ENCODE peak calls at places on chromosomes 6 and 20, in ten cellular contexts. I is AG10803, H is endodermal cell, Y is uterus, Z is astrocyte, G is SJSA1, S is cardiac muscle cell, A is IMR-90, E is SK-N-SH, X is HepG2. M is an unnamed sample.

GRCh38 chr6:118985123-118985830 is 50.3 kb upstream of the MCM9 start:
- DNase-seq in I (no peak), H (no peak), Y (no peak), Z (no peak), G (no peak), S (no peak), A (no peak), E (no peak), X (no peak), M (no peak)

GRCh38 chr6:116682334-116682712 is 1.3 kb downstream of the KPNA5 start:
- DNase-seq in I (peak; percentile 61), H (no peak), Y (no peak), Z (peak; percentile 57), G (no peak), S (peak; percentile 70), A (peak; percentile 55), E (peak; percentile 17), X (no peak), M (no peak)

GRCh38 chr20:45968801-45969711 is 2.9 kb downstream of the ZNF335 start:
- DNase-seq in I (peak; percentile 50), H (peak; percentile 28), Y (no peak), Z (peak; percentile 62), G (peak; percentile 19), S (no peak), A (peak; percentile 81), E (no peak), X (no peak), M (no peak)

GRCh38 chr20:58967652-58968429 is 13.2 kb upstream of the NELFCD start:
- DNase-seq in I (no peak), H (no peak), Y (no peak), Z (no peak), G (no peak), S (no peak), A (no peak), E (no peak), X (no peak), M (no peak)

GRCh38 chr6:105162377-105162776 is 17.4 kb downstream of the POPDC3 start:
- DNase-seq in I (no peak), H (no peak), Y (no peak), Z (no peak), G (no peak), S (no peak), A (no peak), E (no peak), X (no peak), M (no peak)

GRCh38 chr6:93684339-93684738 is 265.0 kb upstream of the EPHA7 start:
- DNase-seq in I (no peak), H (no peak), Y (no peak), Z (no peak), G (no peak), S (no peak), A (no peak), E (no peak), X (no peak), M (no peak)

GRCh38 chr20:60695223-60695622 is 556.8 kb upstream of the CDH4 start:
- DNase-seq in I (peak; percentile 93), H (no peak), Y (no peak), Z (peak; percentile 96), G (no peak), S (peak; percentile 61), A (peak; percentile 86), E (no peak), X (no peak), M (peak; percentile 14)

GRCh38 chr6:41331401-41332150 is 3.8 kb upstream of the NCR2 start:
- DNase-seq in I (no peak), H (no peak), Y (no peak), Z (no peak), G (no peak), S (no peak), A (no peak), E (no peak), X (no peak), M (no peak)

GRCh38 chr6:17149581-17149980 is 47.7 kb downstream of the STMND1 start:
- DNase-seq in I (no peak), H (no peak), Y (no peak), Z (no peak), G (no peak), S (no peak), A (no peak), E (no peak), X (no peak), M (no peak)

GRCh38 chr20:25453035-25453810 is 45.8 kb downstream of the GINS1 start:
- DNase-seq in I (no peak), H (no peak), Y (no peak), Z (peak; percentile 20), G (no peak), S (peak; percentile 67), A (peak; percentile 43), E (peak; percentile 77), X (no peak), M (peak; percentile 11)

GRCh38 chr6:82893889-82894652 is 171.6 kb downstream of the UBE3D start:
- DNase-seq in I (no peak), H (no peak), Y (no peak), Z (no peak), G (no peak), S (no peak), A (no peak), E (no peak), X (no peak), M (no peak)

GRCh38 chr6:39929733-39930461 is 4.4 kb downstream of the MOCS1 start:
- DNase-seq in I (peak; percentile 60), H (no peak), Y (no peak), Z (no peak), G (no peak), S (peak; percentile 30), A (peak; percentile 26), E (no peak), X (peak; percentile 26), M (no peak)

GRCh38 chr20:20362774-20363435 is 5.0 kb upstream of the INSM1 start:
- DNase-seq in I (no peak), H (peak; percentile 84), Y (no peak), Z (no peak), G (no peak), S (no peak), A (no peak), E (peak; percentile 38), X (no peak), M (no peak)

GRCh38 chr20:47698142-47698541 is 87.1 kb downstream of the SULF2 start:
- DNase-seq in I (no peak), H (no peak), Y (no peak), Z (no peak), G (no peak), S (no peak), A (no peak), E (no peak), X (no peak), M (no peak)

GRCh38 chr6:116876635-116877611 is at the start of gene RFX6:
- DNase-seq in I (no peak), H (peak; percentile 85), Y (no peak), Z (no peak), G (no peak), S (no peak), A (no peak), E (peak; percentile 38), X (no peak), M (no peak)

GRCh38 chr20:53823121-53823764 is 229.6 kb upstream of the ZNF217 start:
- DNase-seq in I (no peak), H (no peak), Y (no peak), Z (no peak), G (no peak), S (no peak), A (no peak), E (no peak), X (no peak), M (no peak)
- H3K4me3 ChIP-seq in I (no peak overlapping the region), H (no peak overlapping the region), Y (no peak overlapping the region), Z (no peak overlapping the region), G (no peak overlapping the region), S (no peak overlapping the region), A (no peak overlapping the region), E (no peak overlapping the region), X (no peak overlapping the region), M (no peak overlapping the region)

DNA sequence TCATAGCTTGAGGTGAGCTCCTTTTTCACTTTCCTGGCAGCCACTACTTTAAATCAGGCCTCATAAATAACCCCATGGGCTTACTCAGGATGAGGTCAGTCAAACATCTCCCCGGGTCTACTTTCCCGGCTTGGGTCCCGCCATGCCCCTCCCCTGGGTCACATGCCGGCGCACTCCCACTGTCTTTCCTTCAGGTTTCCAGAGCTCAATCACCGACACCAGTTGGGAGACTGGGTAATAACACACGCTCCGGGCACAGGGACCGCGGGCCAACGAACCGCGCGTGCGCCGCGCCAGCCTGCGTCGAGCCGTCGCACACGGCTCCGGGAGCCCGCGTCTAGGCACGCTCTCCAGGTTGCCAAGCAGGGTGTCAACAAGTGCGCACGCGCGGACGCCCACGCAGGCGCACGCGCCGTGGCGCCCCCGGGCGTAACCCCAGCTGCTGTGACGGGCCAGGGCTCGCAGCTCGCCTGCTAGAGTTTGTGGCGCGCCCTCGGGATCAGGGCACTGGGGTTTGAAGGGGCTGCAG is 31.6 kb downstream of the TFAP2B start:
- DNase-seq in I (no peak), H (peak; percentile 87), Y (no peak), Z (no peak), G (no peak), S (no peak), A (no peak), E (peak; percentile 93), X (no peak), M (no peak)
- H3K4me3 ChIP-seq in I (no peak overlapping the region), H (peak overlapping the region; percentile 79), Y (no peak overlapping the region), Z (no peak overlapping the region), G (no peak overlapping the region), S (peak overlapping the region; percentile 27), A (no peak overlapping the region), E (peak overlapping the region; percentile 46), X (no peak overlapping the region), M (no peak overlapping the region)

DNA sequence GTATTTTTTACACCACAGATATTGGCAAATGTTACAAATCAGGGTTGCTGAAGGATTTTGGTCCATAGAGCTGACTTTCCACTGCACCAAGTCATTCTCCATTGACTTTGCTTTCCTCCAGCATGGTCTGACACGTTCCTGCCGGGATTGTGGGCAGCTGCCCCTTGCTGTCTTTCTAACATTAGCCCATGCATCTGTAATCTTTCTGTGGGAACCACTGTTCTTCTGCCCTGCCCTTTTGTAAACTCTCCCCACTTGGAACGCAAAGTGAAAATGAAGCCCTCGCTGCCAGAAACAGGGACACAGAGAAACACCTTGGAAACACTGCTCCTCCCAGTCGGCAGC is 169.6 kb upstream of the CDYL start:
- DNase-seq in I (no peak), H (no peak), Y (no peak), Z (no peak), G (no peak), S (no peak), A (no peak), E (no peak), X (no peak), M (no peak)
- H3K4me3 ChIP-seq in I (no peak overlapping the region), H (no peak overlapping the region), Y (no peak overlapping the region), Z (peak overlapping the region; percentile 9), G (no peak overlapping the region), S (no peak overlapping the region), A (no peak overlapping the region), E (no peak overlapping the region), X (no peak overlapping the region), M (no peak overlapping the region)

DNA sequence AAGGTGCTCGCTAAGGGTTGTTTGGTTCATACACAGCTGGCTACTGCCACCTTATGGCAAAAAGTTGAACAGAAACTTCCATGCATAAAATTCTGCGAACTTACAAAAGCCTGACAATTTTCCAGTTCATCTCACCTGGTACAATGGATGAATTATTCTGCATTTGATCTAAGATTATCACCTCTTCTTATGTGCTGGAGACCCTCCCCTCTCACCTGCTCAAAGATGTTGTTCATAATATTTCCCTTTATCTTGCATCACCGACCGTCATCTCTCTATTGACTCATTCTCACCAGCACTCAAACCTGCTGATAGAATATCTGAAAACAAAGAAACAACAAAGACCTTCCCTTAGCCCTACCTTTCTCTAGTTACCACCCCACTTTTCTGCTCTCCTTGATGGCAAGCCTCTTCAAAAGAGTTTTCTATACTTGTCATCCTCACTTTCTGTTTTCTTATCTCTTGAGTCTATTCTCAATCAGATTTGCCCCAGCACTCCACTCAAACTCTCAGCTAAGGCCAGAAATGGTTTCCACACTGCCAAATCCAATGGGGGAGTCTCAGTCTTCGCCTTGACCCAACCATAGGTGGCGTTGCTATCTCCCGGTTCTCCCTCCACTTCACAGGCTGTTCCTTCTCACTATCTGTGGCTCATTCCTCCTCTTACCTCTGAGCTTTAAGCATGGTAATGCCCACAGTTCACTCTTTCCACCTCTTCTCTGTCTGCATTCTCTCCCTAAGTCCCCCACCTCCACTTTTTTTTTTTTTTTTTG is 25.8 kb downstream of the SNRNP48 start:
- DNase-seq in I (peak; percentile 62), H (peak; percentile 80), Y (no peak), Z (peak; percentile 23), G (peak; percentile 47), S (peak; percentile 77), A (peak; percentile 65), E (peak; percentile 41), X (peak; percentile 72), M (peak; percentile 30)
- H3K4me3 ChIP-seq in I (peak overlapping the region; percentile 37), H (no peak overlapping the region), Y (no peak overlapping the region), Z (peak overlapping the region; percentile 3), G (no peak overlapping the region), S (no peak overlapping the region), A (peak overlapping the region; percentile 13), E (no peak overlapping the region), X (no peak overlapping the region), M (no peak overlapping the region)